ENCODE peak calls at places on chromosomes 11 and 22, in seven cellular contexts. One of them, this sample, is unnamed.

GRCh38 chr11:126596474-126596873 is 241.0 kb downstream of the ST3GAL4 start:
- DNase-seq in fibroblast of pulmonary artery: no peak
- DNase-seq in ecto neural progenitor cell: no peak
- DNase-seq in neural crest cell: no peak
- DNase-seq in GM23338: no peak
- DNase-seq in HCT116: no peak
- DNase-seq in HT1080: no peak
- DNase-seq in this sample: no peak

GRCh38 chr11:9847636-9848035 is 183.8 kb downstream of the SWAP70 start:
- DNase-seq in HCT116: no peak
- DNase-seq in HT1080: no peak
- DNase-seq in fibroblast of pulmonary artery: no peak
- DNase-seq in GM23338: no peak
- DNase-seq in neural crest cell: no peak
- DNase-seq in ecto neural progenitor cell: no peak
- DNase-seq in this sample: no peak

GRCh38 chr11:18491924-18492323 is 34.8 kb downstream of the TSG101 start:
- DNase-seq in HT1080: no peak
- DNase-seq in GM23338: no peak
- DNase-seq in neural crest cell: no peak
- DNase-seq in ecto neural progenitor cell: no peak
- DNase-seq in HCT116: no peak
- DNase-seq in fibroblast of pulmonary artery: no peak
- DNase-seq in this sample: no peak

GRCh38 chr11:95076416-95076815 is 9.7 kb downstream of the SRSF8 start:
- DNase-seq in GM23338: no peak
- DNase-seq in fibroblast of pulmonary artery: peak; percentile 97
- DNase-seq in neural crest cell: no peak
- DNase-seq in HCT116: no peak
- DNase-seq in HT1080: no peak
- DNase-seq in ecto neural progenitor cell: no peak
- DNase-seq in this sample: no peak

GRCh38 chr11:66609951-66610617 is 6.3 kb upstream of the RBM14 start:
- DNase-seq in HCT116: no peak
- DNase-seq in GM23338: no peak
- DNase-seq in fibroblast of pulmonary artery: no peak
- DNase-seq in neural crest cell: no peak
- DNase-seq in ecto neural progenitor cell: no peak
- DNase-seq in HT1080: no peak
- DNase-seq in this sample: no peak

GRCh38 chr11:94557391-94557790 is 9.8 kb upstream of the PIWIL4 start:
- DNase-seq in fibroblast of pulmonary artery: no peak
- DNase-seq in ecto neural progenitor cell: no peak
- DNase-seq in GM23338: no peak
- DNase-seq in HT1080: no peak
- DNase-seq in HCT116: no peak
- DNase-seq in neural crest cell: no peak
- DNase-seq in this sample: no peak

GRCh38 chr11:108009497-108010360 is 1.0 kb downstream of the CUL5 start:
- DNase-seq in neural crest cell: no peak
- DNase-seq in HT1080: no peak
- DNase-seq in HCT116: no peak
- DNase-seq in GM23338: peak; percentile 71
- DNase-seq in ecto neural progenitor cell: no peak
- DNase-seq in fibroblast of pulmonary artery: peak; percentile 13
- DNase-seq in this sample: no peak

GRCh38 chr22:48705159-48705916 is 1122.3 kb downstream of the BRD1 start:
- DNase-seq in HCT116: no peak
- DNase-seq in GM23338: no peak
- DNase-seq in neural crest cell: peak; percentile 53
- DNase-seq in fibroblast of pulmonary artery: no peak
- DNase-seq in ecto neural progenitor cell: no peak
- DNase-seq in HT1080: no peak
- DNase-seq in this sample: no peak

GRCh38 chr11:3044004-3044403 is 13.2 kb downstream of the CARS1 start:
- DNase-seq in HT1080: no peak
- DNase-seq in neural crest cell: no peak
- DNase-seq in GM23338: no peak
- DNase-seq in fibroblast of pulmonary artery: no peak
- DNase-seq in HCT116: no peak
- DNase-seq in ecto neural progenitor cell: no peak
- DNase-seq in this sample: no peak

GRCh38 chr11:127275771-127276170 is 275.2 kb upstream of the KIRREL3 start:
- DNase-seq in GM23338: no peak
- DNase-seq in HT1080: peak; percentile 59
- DNase-seq in fibroblast of pulmonary artery: no peak
- DNase-seq in neural crest cell: no peak
- DNase-seq in HCT116: no peak
- DNase-seq in ecto neural progenitor cell: no peak
- DNase-seq in this sample: no peak

GRCh38 chr11:96154802-96155520 is 188.0 kb downstream of the MAML2 start:
- DNase-seq in HCT116: no peak
- DNase-seq in neural crest cell: no peak
- DNase-seq in GM23338: no peak
- DNase-seq in HT1080: peak; percentile 79
- DNase-seq in ecto neural progenitor cell: no peak
- DNase-seq in fibroblast of pulmonary artery: peak; percentile 70
- DNase-seq in this sample: no peak

GRCh38 chr11:62398011-62398994 is 20.5 kb upstream of the SCGB1A1 start:
- DNase-seq in fibroblast of pulmonary artery: peak; percentile 45
- DNase-seq in GM23338: no peak
- DNase-seq in HT1080: peak; percentile 36
- DNase-seq in neural crest cell: no peak
- DNase-seq in ecto neural progenitor cell: no peak
- DNase-seq in HCT116: no peak
- DNase-seq in this sample: no peak

GRCh38 chr22:40526960-40527359 is 109.6 kb downstream of the MRTFA start:
- DNase-seq in fibroblast of pulmonary artery: no peak
- DNase-seq in HT1080: no peak
- DNase-seq in HCT116: no peak
- DNase-seq in ecto neural progenitor cell: no peak
- DNase-seq in neural crest cell: no peak
- DNase-seq in GM23338: no peak
- DNase-seq in this sample: no peak

GRCh38 chr11:119726150-119726553 is 2.8 kb downstream of the NECTIN1 start:
- DNase-seq in ecto neural progenitor cell: no peak
- DNase-seq in neural crest cell: no peak
- DNase-seq in fibroblast of pulmonary artery: no peak
- DNase-seq in GM23338: no peak
- DNase-seq in HCT116: no peak
- DNase-seq in HT1080: no peak
- DNase-seq in this sample: no peak

GRCh38 chr11:94058630-94059029 is 37.5 kb downstream of the HEPHL1 start:
- DNase-seq in HCT116: no peak
- DNase-seq in GM23338: no peak
- DNase-seq in fibroblast of pulmonary artery: no peak
- DNase-seq in HT1080: no peak
- DNase-seq in ecto neural progenitor cell: no peak
- DNase-seq in neural crest cell: no peak
- DNase-seq in this sample: no peak